ENCODE peak calls at places on chromosome 6, in four cellular contexts. Y is GM12878, Q is A549, X is HCT116. Z is an unnamed sample.

GRCh38 chr6:35810831-35811698 is 5.9 kb downstream of the LHFPL5 start:
- DNase-seq in Y (no peak), Q (peak; percentile 78), X (peak; percentile 76), Z (no peak)

GRCh38 chr6:73394577-73395354 is at the start of gene DDX43:
- DNase-seq in Y (no peak), Q (no peak), X (no peak), Z (peak; percentile 48)

GRCh38 chr6:167647750-167648470 is 178.8 kb upstream of the AFDN start:
- DNase-seq in Y (no peak), Q (no peak), X (no peak), Z (no peak)

GRCh38 chr6:71621918-71622519 is 264.3 kb upstream of the RIMS1 start:
- DNase-seq in Y (no peak), Q (peak; percentile 1), X (peak; percentile 2), Z (no peak)

GRCh38 chr6:43060034-43060754 is 763 bp downstream of the KLC4 start:
- DNase-seq in Y (no peak), Q (peak; percentile 24), X (no peak), Z (no peak)

GRCh38 chr6:64415936-64416335 is 780.3 kb downstream of the PHF3 start:
- DNase-seq in Y (no peak), Q (no peak), X (no peak), Z (no peak)

GRCh38 chr6:142297996-142298753 is 3.6 kb upstream of the ADGRG6 start:
- DNase-seq in Y (no peak), Q (peak; percentile 78), X (no peak), Z (no peak)

GRCh38 chr6:168864541-168865495 is 388.8 kb downstream of the THBS2 start:
- DNase-seq in Y (no peak), Q (no peak), X (no peak), Z (no peak)

GRCh38 chr6:154494592-154494991 is 15.9 kb downstream of the CNKSR3 start:
- DNase-seq in Y (no peak), Q (no peak), X (no peak), Z (no peak)

GRCh38 chr6:97697450-97697849 is 414.4 kb upstream of the MMS22L start:
- DNase-seq in Y (no peak), Q (no peak), X (no peak), Z (no peak)

GRCh38 chr6:15500078-15500740 is 162.6 kb downstream of the DTNBP1 start:
- DNase-seq in Y (no peak), Q (no peak), X (no peak), Z (no peak)

GRCh38 chr6:110185879-110186278 is 5.7 kb downstream of the CDC40 start:
- DNase-seq in Y (no peak), Q (no peak), X (no peak), Z (no peak)

GRCh38 chr6:68238097-68238597 is 396.9 kb upstream of the ADGRB3 start:
- DNase-seq in Y (no peak), Q (no peak), X (no peak), Z (no peak)

GRCh38 chr6:53587291-53587690 is 42.4 kb upstream of the GCLC start:
- DNase-seq in Y (no peak), Q (no peak), X (no peak), Z (no peak)

GRCh38 chr6:137661601-137662000 is 167.4 kb upstream of the OLIG3 start:
- DNase-seq in Y (no peak), Q (peak; percentile 46), X (no peak), Z (peak; percentile 63)

GRCh38 chr6:4819706-4820283 is 43.6 kb downstream of the CDYL start:
- DNase-seq in Y (no peak), Q (no peak), X (no peak), Z (no peak)
- TF ChIP-seq MAX in Y (no peak), Q (no peak), X (no peak), Z (no peak)

DNA sequence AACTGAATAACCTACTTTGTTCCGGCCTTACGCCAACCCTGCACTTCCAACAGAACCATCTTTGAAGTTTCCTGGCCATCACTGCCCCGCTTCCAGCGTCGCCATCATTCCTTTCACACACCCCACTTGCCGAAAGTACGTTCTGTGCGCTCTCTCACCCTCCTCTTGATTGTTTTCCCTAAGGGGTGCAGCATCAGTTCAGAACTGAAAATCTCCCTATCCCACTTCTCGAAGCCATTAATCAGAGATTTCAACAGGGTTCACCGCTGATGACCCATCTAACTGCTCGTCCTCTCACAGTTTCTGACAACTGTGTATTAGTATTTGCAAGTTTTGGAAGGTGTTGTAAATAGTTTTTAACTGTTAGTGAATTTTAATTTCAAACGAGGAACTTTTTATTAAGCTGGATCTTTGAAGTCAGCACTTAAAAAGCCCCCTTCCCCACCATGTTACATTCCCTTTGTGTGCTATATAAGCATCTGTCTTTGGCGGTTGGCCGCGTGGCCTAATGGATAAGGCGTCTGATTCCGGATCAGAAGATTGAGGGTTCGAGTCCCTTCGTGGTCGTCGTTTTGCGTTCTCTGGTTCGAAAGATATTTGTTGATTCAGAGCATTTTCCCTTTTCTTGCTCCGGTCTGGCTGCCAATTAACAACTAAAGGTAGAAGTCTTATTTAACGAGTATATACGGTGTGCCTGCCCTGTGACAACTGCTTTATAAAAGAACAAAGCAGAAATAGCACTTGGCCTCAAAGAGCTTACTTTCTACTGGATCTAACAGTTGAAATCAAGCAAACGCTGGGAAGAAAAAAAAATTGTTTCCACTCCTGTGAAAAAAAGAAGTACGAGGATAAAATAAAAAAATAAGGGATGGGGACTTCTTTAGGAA is 42.6 kb downstream of the TRIM27 start:
- DNase-seq in Y (no peak), Q (peak; percentile 74), X (peak; percentile 62), Z (peak; percentile 85)
- TF ChIP-seq MAX in Y (no peak), Q (peak; percentile 38), X (peak; percentile 67), Z (peak; percentile 29)

DNA sequence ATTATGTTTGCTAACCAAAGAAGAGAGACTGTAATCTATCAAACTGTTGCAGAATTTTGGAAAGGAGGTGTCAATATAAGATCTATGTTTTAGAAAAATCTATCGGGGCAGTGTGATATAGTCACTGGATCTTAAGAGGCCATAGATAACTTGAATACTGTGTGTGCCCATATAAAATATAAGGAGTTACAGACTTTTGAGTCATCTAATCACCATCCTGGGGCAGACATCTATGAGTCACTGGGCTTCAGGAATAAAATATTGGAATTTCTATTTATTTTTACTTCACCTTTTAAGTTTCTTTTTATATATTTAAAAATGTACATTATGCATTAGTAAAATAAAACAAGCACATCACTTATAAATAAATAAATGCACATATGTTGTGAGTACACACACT is 509.3 kb upstream of the MAN1A1 start:
- DNase-seq in Y (no peak), Q (no peak), X (no peak), Z (no peak)
- TF ChIP-seq MAX in Y (no peak), Q (no peak), X (no peak), Z (no peak)

DNA sequence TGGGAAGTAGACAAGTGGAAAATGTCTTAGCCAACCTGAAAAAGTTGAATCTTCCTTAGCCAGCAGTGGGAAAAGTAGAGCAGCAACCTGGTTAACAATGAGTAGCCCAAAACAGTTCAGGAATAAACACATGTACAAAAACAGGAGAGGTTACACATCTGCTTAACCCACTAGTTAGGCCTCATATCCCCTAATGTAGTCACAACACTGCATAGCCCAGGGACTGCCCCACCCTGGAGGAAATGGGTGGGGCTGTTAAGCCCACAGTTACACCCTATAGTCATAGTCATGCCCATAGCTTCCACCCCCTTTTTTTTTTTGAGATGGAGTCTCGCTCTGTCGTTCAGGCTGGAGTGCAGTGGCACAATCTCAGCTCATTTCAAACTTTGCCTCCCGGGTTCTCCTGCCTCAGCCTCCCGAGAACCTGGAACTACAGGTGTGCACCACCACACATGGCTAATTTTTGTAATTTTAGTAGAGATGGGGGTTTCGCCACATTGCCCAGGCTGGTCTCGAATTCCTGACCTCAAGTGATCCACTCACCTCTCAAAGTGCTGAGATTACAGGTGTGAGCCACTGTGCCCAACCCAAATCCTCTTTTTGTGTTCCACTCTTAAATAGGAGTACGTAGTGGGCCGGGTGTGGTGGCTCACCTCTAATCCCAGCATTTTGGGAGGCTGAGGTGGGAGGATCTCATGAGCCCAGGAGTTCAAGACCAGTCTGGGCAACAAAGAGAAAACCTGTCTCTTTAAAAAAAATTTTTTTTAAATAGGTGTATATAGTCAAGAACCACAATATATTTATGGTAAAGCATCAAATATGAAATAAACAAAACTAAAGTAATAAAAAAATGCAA is 24.5 kb downstream of the ILRUN start:
- DNase-seq in Y (peak; percentile 84), Q (no peak), X (no peak), Z (no peak)
- TF ChIP-seq MAX in Y (no peak), Q (no peak), X (no peak), Z (no peak)

GRCh38 chr6:40928738-40929137 is 110.3 kb downstream of the UNC5CL start:
- DNase-seq in Y (no peak), Q (no peak), X (no peak), Z (no peak)

GRCh38 chr6:40928302-40928701 is 110.7 kb downstream of the UNC5CL start:
- DNase-seq in Y (no peak), Q (no peak), X (no peak), Z (no peak)

GRCh38 chr6:40930555-40930954 is 108.5 kb downstream of the UNC5CL start:
- DNase-seq in Y (no peak), Q (peak; percentile 24), X (no peak), Z (no peak)

GRCh38 chr6:40931927-40932326 is 107.1 kb downstream of the UNC5CL start:
- DNase-seq in Y (no peak), Q (no peak), X (no peak), Z (no peak)

DNA sequence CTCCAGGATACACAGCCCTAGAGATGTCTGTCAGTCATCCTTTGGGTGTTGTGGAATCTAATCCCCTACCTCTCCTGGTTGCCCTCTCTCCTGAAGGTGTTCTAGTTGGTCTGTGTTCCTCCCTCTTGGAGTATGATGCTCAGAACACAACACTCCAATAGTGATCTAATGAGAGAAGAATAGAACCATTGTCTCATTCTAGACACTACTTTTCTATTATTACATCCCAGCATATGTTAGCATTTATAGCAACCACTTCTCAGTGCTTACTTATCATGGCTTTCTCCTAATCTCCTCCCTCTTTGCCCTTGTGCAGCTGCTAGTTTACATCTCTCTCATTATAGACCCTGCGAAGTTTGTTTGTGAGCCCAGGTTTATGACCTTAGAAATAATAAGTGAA is 109.0 kb downstream of the UNC5CL start:
- DNase-seq in Y (no peak), Q (no peak), X (no peak), Z (no peak)
- TF ChIP-seq MAX in Y (no peak), Q (no peak), X (no peak), Z (no peak)

GRCh38 chr6:33161354-33162320 is 30.6 kb downstream of the COL11A2 start:
- DNase-seq in Y (no peak), Q (peak; percentile 37), X (peak; percentile 18), Z (peak; percentile 86)
- TF ChIP-seq MAX in Y (no peak), Q (no peak), X (no peak), Z (no peak)